ENCODE peak calls at places on chromosome 14, in nine cellular contexts. Z is A673, Q is MM.1S, S is keratinocyte, M is PC-9, J is fibroblast of lung, B is H1, K is endothelial cell of umbilical vein, F is HCT116. X is an unnamed sample.

GRCh38 chr14:61147369-61147897 is 133.7 kb downstream of the TMEM30B start:
- DNase-seq in Z (peak), Q (no peak), S (no peak), M (no peak), J (peak), B (no peak), K (peak), F (no peak), X (peak)

GRCh38 chr14:33589334-33589733 is 361.5 kb downstream of the EGLN3 start:
- DNase-seq in Z (no peak), Q (no peak), S (peak), M (peak), J (peak), B (no peak), K (no peak), F (no peak), X (peak)

GRCh38 chr14:75370416-75371205 is 57.2 kb upstream of the JDP2 start:
- DNase-seq in Z (no peak), Q (no peak), S (no peak), M (no peak), J (no peak), B (no peak), K (no peak), F (no peak), X (no peak)

GRCh38 chr14:79465651-79466050 is 745.7 kb downstream of the DIO2 start:
- DNase-seq in Z (no peak), Q (no peak), S (no peak), M (no peak), J (no peak), B (no peak), K (no peak), F (no peak), X (no peak)

GRCh38 chr14:37594238-37594915 is 672 bp downstream of the FOXA1 start:
- DNase-seq in Z (peak), Q (peak), S (peak), M (peak), J (peak), B (peak), K (peak), F (peak), X (peak)

GRCh38 chr14:35533357-35534129 is 421 bp upstream of the INSM2 start:
- DNase-seq in Z (peak), Q (peak), S (no peak), M (peak), J (peak), B (peak), K (peak), F (no peak), X (peak)

GRCh38 chr14:35347323-35348043 is 55.3 kb downstream of the PSMA6 start:
- DNase-seq in Z (no peak), Q (no peak), S (no peak), M (no peak), J (no peak), B (peak), K (no peak), F (no peak), X (no peak)

GRCh38 chr14:90807060-90807459 is 9.2 kb downstream of the TTC7B start:
- DNase-seq in Z (no peak), Q (no peak), S (no peak), M (no peak), J (no peak), B (no peak), K (no peak), F (no peak), X (no peak)

GRCh38 chr14:71555654-71556559 is 376.3 kb upstream of the RGS6 start:
- DNase-seq in Z (peak), Q (peak), S (no peak), M (no peak), J (no peak), B (no peak), K (peak), F (no peak), X (peak)

GRCh38 chr14:75144944-75145343 is 18.1 kb upstream of the NEK9 start:
- DNase-seq in Z (no peak), Q (no peak), S (no peak), M (no peak), J (no peak), B (no peak), K (no peak), F (no peak), X (no peak)

GRCh38 chr14:33030406-33030805 is 91.7 kb downstream of the NPAS3 start:
- DNase-seq in Z (no peak), Q (no peak), S (no peak), M (no peak), J (no peak), B (no peak), K (no peak), F (no peak), X (no peak)

GRCh38 chr14:95445676-95446075 is 70.8 kb downstream of the SYNE3 start:
- DNase-seq in Z (no peak), Q (no peak), S (no peak), M (no peak), J (no peak), B (no peak), K (no peak), F (no peak), X (no peak)

GRCh38 chr14:94888108-94888507 is 118.2 kb upstream of the GSC start:
- DNase-seq in Z (peak), Q (no peak), S (no peak), M (no peak), J (no peak), B (no peak), K (no peak), F (no peak), X (no peak)

GRCh38 chr14:63663428-63664142 is 21.9 kb upstream of the WDR89 start:
- DNase-seq in Z (peak), Q (no peak), S (no peak), M (peak), J (no peak), B (no peak), K (no peak), F (no peak), X (no peak)

GRCh38 chr14:93533864-93534263 is 103.1 kb downstream of the UNC79 start:
- DNase-seq in Z (no peak), Q (no peak), S (no peak), M (no peak), J (no peak), B (no peak), K (no peak), F (no peak), X (no peak)

GRCh38 chr14:94043111-94043755 is 17.1 kb downstream of the OTUB2 start:
- DNase-seq in Z (no peak), Q (no peak), S (no peak), M (no peak), J (peak), B (no peak), K (no peak), F (no peak), X (no peak)

GRCh38 chr14:38868415-38869290 is 234.4 kb downstream of the SEC23A start:
- DNase-seq in Z (no peak), Q (no peak), S (no peak), M (no peak), J (no peak), B (no peak), K (peak), F (no peak), X (no peak)

GRCh38 chr14:96146131-96146771 is 58.4 kb upstream of the BDKRB2 start:
- DNase-seq in Z (no peak), Q (no peak), S (no peak), M (no peak), J (peak), B (peak), K (peak), F (no peak), X (peak)

GRCh38 chr14:94922595-94923239 is 152.8 kb upstream of the GSC start:
- DNase-seq in Z (no peak), Q (no peak), S (no peak), M (no peak), J (no peak), B (no peak), K (no peak), F (no peak), X (no peak)

GRCh38 chr14:60753264-60754126 is 18.9 kb downstream of the MNAT1 start:
- DNase-seq in Z (no peak), Q (peak), S (no peak), M (no peak), J (peak), B (no peak), K (no peak), F (no peak), X (no peak)

GRCh38 chr14:38500125-38500524 is 244.2 kb upstream of the CLEC14A start:
- DNase-seq in Z (no peak), Q (no peak), S (no peak), M (no peak), J (peak), B (no peak), K (no peak), F (no peak), X (no peak)

GRCh38 chr14:37340353-37340752 is 142.6 kb downstream of the MIPOL1 start:
- DNase-seq in Z (peak), Q (no peak), S (no peak), M (no peak), J (no peak), B (no peak), K (no peak), F (no peak), X (no peak)

GRCh38 chr14:46653031-46653775 is 1.6 kb upstream of the RPL10L start:
- DNase-seq in Z (no peak), Q (no peak), S (no peak), M (no peak), J (no peak), B (no peak), K (no peak), F (no peak), X (no peak)

GRCh38 chr14:36646664-36647416 is 14.8 kb upstream of the PAX9 start:
- DNase-seq in Z (peak), Q (no peak), S (no peak), M (no peak), J (no peak), B (peak), K (no peak), F (no peak), X (peak)

GRCh38 chr14:37246427-37246829 is 48.7 kb downstream of the MIPOL1 start:
- DNase-seq in Z (peak), Q (peak), S (no peak), M (peak), J (peak), B (no peak), K (peak), F (peak), X (peak)

GRCh38 chr14:105473677-105474477 is 744 bp upstream of the CRIP2 start:
- DNase-seq in Z (peak), Q (no peak), S (no peak), M (peak), J (peak), B (peak), K (peak), F (peak), X (peak)

GRCh38 chr14:71536015-71536535 is 396.2 kb upstream of the RGS6 start:
- DNase-seq in Z (no peak), Q (no peak), S (no peak), M (no peak), J (no peak), B (no peak), K (no peak), F (no peak), X (no peak)

GRCh38 chr14:22780105-22780679 is 13.7 kb downstream of the OXA1L start:
- DNase-seq in Z (peak), Q (no peak), S (no peak), M (no peak), J (peak), B (no peak), K (peak), F (no peak), X (no peak)

GRCh38 chr14:91372680-91373495 is 44.7 kb downstream of the CCDC88C start:
- DNase-seq in Z (no peak), Q (peak), S (no peak), M (no peak), J (no peak), B (no peak), K (peak), F (no peak), X (no peak)

GRCh38 chr14:94633116-94633515 is 20.9 kb downstream of the SERPINA3 start:
- DNase-seq in Z (no peak), Q (no peak), S (no peak), M (no peak), J (no peak), B (no peak), K (no peak), F (no peak), X (no peak)

GRCh38 chr14:88576222-88576621 is 13.4 kb downstream of the ZC3H14 start:
- DNase-seq in Z (no peak), Q (no peak), S (no peak), M (no peak), J (no peak), B (no peak), K (no peak), F (no peak), X (no peak)

GRCh38 chr14:100726812-100727564 is at the start of gene DLK1:
- DNase-seq in Z (no peak), Q (no peak), S (no peak), M (no peak), J (no peak), B (no peak), K (no peak), F (no peak), X (no peak)
- TF ChIP-seq EZH2 in Z (peak), Q (no peak), S (peak), M (no peak), J (peak), B (peak), K (peak), F (no peak), X (no peak)

GRCh38 chr14:103104389-103104653 is 9.8 kb downstream of the EXOC3L4 start:
- DNase-seq in Z (no peak), Q (no peak), S (no peak), M (no peak), J (no peak), B (no peak), K (no peak), F (no peak), X (no peak)

GRCh38 chr14:103102689-103103260 is 8.2 kb downstream of the EXOC3L4 start:
- DNase-seq in Z (no peak), Q (no peak), S (no peak), M (no peak), J (no peak), B (no peak), K (no peak), F (no peak), X (no peak)

GRCh38 chr14:103103461-103104388 is 9.2 kb downstream of the EXOC3L4 start:
- DNase-seq in Z (peak), Q (no peak), S (no peak), M (peak), J (peak), B (peak), K (no peak), F (no peak), X (peak)

GRCh38 chr14:103105580-103106168 is 11.1 kb downstream of the EXOC3L4 start:
- DNase-seq in Z (no peak), Q (peak), S (no peak), M (peak), J (no peak), B (no peak), K (no peak), F (no peak), X (no peak)

DNA sequence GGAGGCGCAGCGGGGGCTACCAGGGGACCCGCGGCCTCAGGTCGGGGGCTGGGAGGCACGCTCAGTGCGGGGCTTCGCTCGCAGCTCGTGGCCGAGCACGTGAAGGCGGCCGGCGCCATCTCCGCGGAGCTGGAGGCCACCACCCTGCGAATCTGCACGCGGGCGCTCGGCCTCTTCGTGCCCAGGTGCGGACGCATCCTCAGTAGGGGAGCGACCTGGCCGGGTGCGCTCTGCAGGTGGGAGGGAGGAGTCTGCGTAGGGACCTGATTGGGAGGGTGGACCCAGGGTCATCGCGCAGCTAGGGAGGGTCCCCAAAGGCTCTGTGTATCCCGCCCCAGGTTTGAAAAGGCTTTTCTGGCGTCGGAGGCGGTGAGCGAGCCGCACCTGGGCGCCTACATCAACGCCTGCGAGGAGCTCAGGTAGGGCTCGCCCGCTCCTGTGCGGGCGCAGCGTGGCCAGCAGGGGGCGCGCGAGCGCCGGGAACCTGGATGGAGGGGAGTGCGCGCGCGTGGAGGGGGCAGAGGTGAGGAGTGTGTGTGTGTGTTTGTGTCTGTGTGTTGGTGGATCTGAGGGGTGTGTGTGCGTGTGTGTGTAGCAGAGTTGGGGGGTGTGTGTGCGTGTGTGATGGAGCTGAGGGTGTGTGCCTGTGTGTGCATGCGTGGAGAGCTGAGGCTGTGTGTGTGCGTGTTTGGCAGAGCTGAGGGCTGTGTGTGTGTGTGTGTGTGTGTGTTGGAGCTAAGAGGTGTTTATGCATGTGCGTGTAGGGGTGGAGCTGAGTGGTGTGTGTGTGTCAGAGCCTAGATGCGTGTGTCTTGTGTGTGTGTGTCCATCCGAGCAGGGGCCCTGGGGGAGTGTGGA is 10.4 kb downstream of the EXOC3L4 start:
- DNase-seq in Z (peak), Q (peak), S (no peak), M (peak), J (peak), B (peak), K (no peak), F (no peak), X (peak)
- TF ChIP-seq EZH2 in Z (peak), Q (no peak), S (peak), M (no peak), J (peak), B (peak), K (peak), F (no peak), X (peak)

GRCh38 chr14:92417759-92418158 is 94.8 kb downstream of the SLC24A4 start:
- DNase-seq in Z (no peak), Q (no peak), S (no peak), M (no peak), J (no peak), B (no peak), K (no peak), F (no peak), X (no peak)
- TF ChIP-seq EZH2 in Z (no peak), Q (no peak), S (no peak), M (no peak), J (no peak), B (no peak), K (no peak), F (no peak), X (no peak)

DNA sequence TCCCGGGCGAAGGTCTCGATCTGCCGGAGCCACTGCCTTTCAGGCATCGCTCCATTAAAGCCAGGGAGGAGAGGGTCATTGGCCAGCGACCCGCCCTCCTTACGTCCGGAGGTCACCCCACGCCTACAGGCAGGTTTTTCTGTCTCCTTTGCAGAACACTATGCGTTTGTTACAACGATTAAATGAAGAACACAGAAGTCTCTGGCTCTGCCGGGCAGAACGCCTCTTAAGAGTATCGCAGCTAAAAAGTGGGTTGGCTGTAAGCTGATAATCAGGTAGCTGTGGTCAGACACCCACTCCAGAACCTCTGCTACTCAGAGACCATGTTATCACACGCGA is 15.0 kb downstream of the OTX2 start:
- DNase-seq in Z (no peak), Q (no peak), S (no peak), M (no peak), J (no peak), B (no peak), K (no peak), F (no peak), X (no peak)
- TF ChIP-seq EZH2 in Z (no peak), Q (no peak), S (peak), M (no peak), J (no peak), B (no peak), K (no peak), F (no peak), X (peak)

DNA sequence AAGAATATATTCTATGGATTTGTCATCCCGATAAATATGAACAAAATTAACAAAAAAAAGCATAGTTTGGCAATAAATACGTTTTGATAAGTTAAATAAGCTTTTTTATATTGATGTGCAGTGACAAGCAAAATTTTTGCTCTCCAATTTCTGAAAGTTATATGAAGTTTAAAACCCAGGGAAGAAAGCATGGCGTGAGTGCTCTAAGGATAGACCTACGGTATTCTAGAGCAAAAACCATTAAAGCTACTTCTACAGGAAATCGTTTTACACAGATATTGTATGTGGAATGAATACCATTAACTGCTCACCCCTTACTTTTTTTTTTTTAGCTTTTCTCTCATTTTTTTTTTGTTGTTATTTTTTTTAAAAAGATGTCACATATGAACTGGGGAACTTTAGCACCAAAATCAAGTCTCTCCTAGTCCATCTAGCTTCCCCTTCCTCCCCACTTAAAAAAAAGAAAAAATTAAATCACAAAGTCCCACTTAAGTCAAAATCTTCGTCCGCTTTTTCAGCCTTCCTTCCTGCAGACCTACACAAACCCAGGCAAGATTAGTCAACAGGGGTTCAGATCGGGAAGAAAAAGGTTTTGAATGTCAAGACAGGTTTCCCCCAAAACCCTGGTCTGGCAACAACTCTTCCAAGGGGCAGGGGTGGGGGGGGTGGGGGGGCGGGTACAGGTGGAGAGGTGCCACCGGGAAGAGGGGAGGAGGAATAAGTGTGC is 4.4 kb downstream of the ZFP36L1 start:
- DNase-seq in Z (no peak), Q (no peak), S (no peak), M (no peak), J (peak), B (no peak), K (peak), F (no peak), X (no peak)
- TF ChIP-seq EZH2 in Z (no peak), Q (no peak), S (no peak), M (no peak), J (no peak), B (no peak), K (no peak), F (no peak), X (no peak)

DNA sequence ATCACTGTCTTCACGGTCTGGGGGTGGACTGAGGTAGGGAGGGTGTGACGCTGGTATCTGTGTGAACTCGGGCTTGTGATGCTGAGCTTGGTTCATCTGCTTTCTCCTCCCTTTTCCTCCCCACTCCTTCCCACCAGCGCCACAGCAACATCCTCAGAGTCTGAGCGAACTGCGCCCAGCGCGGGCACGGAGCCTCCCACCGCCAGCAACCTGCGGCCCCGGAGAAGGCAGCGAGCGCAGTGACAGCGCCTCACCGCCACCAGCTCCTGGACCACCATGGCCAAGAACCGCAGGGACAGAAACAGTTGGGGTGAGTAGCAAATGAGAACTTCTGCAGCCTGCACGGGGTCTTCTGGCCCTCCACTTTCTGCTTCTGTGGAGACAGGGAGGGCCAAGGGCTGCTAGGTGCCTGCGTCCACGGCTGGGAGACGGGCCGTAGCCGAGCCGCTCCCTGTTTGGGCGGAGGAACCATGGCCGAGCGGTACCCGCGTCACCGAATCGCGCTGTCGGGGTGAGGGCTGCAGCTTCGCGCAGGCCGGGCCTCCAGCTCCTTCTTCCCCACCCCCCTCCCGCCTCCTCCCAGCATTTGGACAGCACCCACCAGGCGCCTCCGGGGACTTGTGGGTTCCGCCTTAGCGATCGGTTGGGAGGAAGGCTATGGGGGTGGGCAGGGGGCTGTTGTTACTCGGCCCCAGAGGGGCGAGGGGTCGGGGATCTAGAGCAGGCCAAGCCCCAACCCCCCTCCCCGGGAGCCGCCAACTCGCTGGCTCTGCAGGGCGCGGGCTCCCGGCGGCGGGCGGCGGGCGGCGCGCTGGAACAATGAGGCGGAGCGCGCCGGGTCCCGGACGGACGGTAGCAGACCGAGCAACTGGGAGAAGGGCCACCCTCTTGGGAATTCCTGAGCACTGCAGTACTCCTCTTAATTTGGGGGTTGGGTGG is at the start of gene ATL1:
- DNase-seq in Z (peak), Q (no peak), S (no peak), M (no peak), J (peak), B (peak), K (peak), F (peak), X (peak)
- TF ChIP-seq EZH2 in Z (no peak), Q (no peak), S (no peak), M (no peak), J (no peak), B (peak), K (peak), F (no peak), X (no peak)

X was measured in mammary epithelial cell.